ENCODE peak calls at places on chromosome X, in ten cellular contexts. W is aorta; M is SJSA1; C is CD8-positive, alpha-beta memory T cell; P is psoas muscle; Z is OCI-LY7; E is right lobe of liver; L is PC-3; N is heart left ventricle; T is IMR-90. Y is an unnamed sample. For H3K4me1, the result is how much of the 10 kb centered on the place peaks cover.

GRCh38 chrX:85570496-85570895 is 191.0 kb upstream of the POF1B start:
- DNase-seq in W (no peak), M (no peak), C (no peak), P (no peak), Z (no peak), E (no peak), L (no peak), N (no peak), T (no peak), Y (no peak)

GRCh38 chrX:15404712-15405111 is 20.5 kb upstream of the VEGFD start:
- DNase-seq in W (no peak), M (no peak), C (no peak), P (peak), Z (no peak), E (no peak), L (no peak), N (peak), T (peak), Y (no peak)

GRCh38 chrX:72568406-72569092 is 4.1 kb downstream of the HDAC8 start:
- DNase-seq in W (no peak), M (peak), C (no peak), P (no peak), Z (no peak), E (no peak), L (peak), N (no peak), T (peak), Y (no peak)

GRCh38 chrX:45850775-45851433 is 650.2 kb upstream of the DIPK2B start:
- DNase-seq in W (no peak), M (peak), C (peak), P (peak), Z (no peak), E (no peak), L (peak), N (peak), T (peak), Y (no peak)

GRCh38 chrX:155718964-155719586 is 106.3 kb upstream of the TMLHE start:
- DNase-seq in W (no peak), M (no peak), C (no peak), P (no peak), Z (no peak), E (no peak), L (no peak), N (peak), T (no peak), Y (no peak)

GRCh38 chrX:66200050-66200664 is 36.1 kb downstream of the HEPH start:
- DNase-seq in W (no peak), M (no peak), C (no peak), P (no peak), Z (no peak), E (no peak), L (no peak), N (no peak), T (no peak), Y (no peak)

GRCh38 chrX:36422368-36422767 is 502.8 kb downstream of the CFAP47 start:
- DNase-seq in W (no peak), M (no peak), C (no peak), P (no peak), Z (no peak), E (no peak), L (no peak), N (no peak), T (no peak), Y (no peak)

GRCh38 chrX:149510386-149510785 is 5.3 kb upstream of the IDS start:
- DNase-seq in W (no peak), M (no peak), C (no peak), P (no peak), Z (no peak), E (no peak), L (peak), N (no peak), T (no peak), Y (no peak)

GRCh38 chrX:57821703-57822375 is 88.4 kb downstream of the ZXDA start:
- DNase-seq in W (no peak), M (peak), C (peak), P (no peak), Z (peak), E (no peak), L (peak), N (no peak), T (peak), Y (peak)

GRCh38 chrX:2451456-2452316 is 49.1 kb downstream of the DHRSX start:
- DNase-seq in W (no peak), M (peak), C (no peak), P (no peak), Z (no peak), E (no peak), L (no peak), N (no peak), T (peak), Y (no peak)

GRCh38 chrX:46757052-46757451 is 1.9 kb downstream of the SLC9A7 start:
- DNase-seq in W (no peak), M (no peak), C (no peak), P (no peak), Z (no peak), E (no peak), L (peak), N (no peak), T (no peak), Y (no peak)

GRCh38 chrX:9528498-9528897 is 63.6 kb downstream of the TBL1X start:
- DNase-seq in W (no peak), M (no peak), C (no peak), P (no peak), Z (no peak), E (no peak), L (no peak), N (no peak), T (no peak), Y (no peak)
- H3K4me1 ChIP-seq in W (under half), M (under half), C (under half), P (under half), Z (under half), E (under half), L (under half), N (under half), T (under half), Y (under half)

GRCh38 chrX:49111846-49112245 is 11.7 kb downstream of the GPKOW start:
- DNase-seq in W (no peak), M (no peak), C (no peak), P (no peak), Z (no peak), E (no peak), L (no peak), N (no peak), T (no peak), Y (no peak)

GRCh38 chrX:49116076-49116475 is 7.5 kb downstream of the GPKOW start:
- DNase-seq in W (no peak), M (no peak), C (no peak), P (no peak), Z (no peak), E (no peak), L (no peak), N (no peak), T (no peak), Y (no peak)

GRCh38 chrX:49120104-49120503 is 3.4 kb downstream of the GPKOW start:
- DNase-seq in W (no peak), M (no peak), C (no peak), P (no peak), Z (no peak), E (no peak), L (no peak), N (no peak), T (no peak), Y (no peak)

GRCh38 chrX:49122499-49122898 is 1.0 kb downstream of the GPKOW start:
- DNase-seq in W (no peak), M (no peak), C (no peak), P (no peak), Z (no peak), E (no peak), L (no peak), N (no peak), T (no peak), Y (no peak)

GRCh38 chrX:49117597-49117996 is 5.9 kb downstream of the GPKOW start:
- DNase-seq in W (no peak), M (no peak), C (no peak), P (no peak), Z (no peak), E (no peak), L (no peak), N (no peak), T (no peak), Y (no peak)
- H3K4me1 ChIP-seq in W (under half), M (under half), C (under half), P (under half), Z (under half), E (under half), L (under half), N (under half), T (under half), Y (under half)

GRCh38 chrX:17595456-17596035 is 141.7 kb upstream of the SCML1 start:
- DNase-seq in W (no peak), M (peak), C (no peak), P (no peak), Z (no peak), E (no peak), L (peak), N (no peak), T (peak), Y (no peak)
- H3K4me1 ChIP-seq in W (under half), M (under half), C (under half), P (under half), Z (under half), E (under half), L (under half), N (under half), T (under half), Y (under half)

DNA sequence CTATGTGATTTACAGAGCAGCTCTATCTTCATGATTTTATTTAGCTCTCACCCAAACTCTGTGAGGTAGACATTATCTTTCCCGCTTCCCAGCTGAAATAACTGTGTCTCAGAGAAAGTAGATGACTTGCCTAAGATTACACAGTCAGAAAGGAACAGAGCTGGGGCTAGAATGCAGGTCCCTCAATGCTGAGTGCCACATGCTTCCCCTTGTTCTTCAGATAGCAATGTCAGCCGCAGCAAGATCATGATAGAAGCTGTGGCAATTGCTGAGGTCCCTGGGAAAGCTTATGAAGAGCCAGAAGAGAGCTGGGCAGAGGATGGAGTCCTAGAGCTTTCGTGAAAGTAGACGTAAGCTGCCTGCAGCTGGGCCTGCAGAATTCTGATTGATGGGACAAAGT is 11.1 kb upstream of the GABRE start:
- DNase-seq in W (no peak), M (no peak), C (no peak), P (no peak), Z (no peak), E (no peak), L (no peak), N (no peak), T (no peak), Y (no peak)
- H3K4me1 ChIP-seq in W (under half), M (half or more), C (under half), P (under half), Z (under half), E (under half), L (under half), N (under half), T (under half), Y (under half)

GRCh38 chrX:42565739-42566138 is 212.2 kb downstream of the PPP1R2C start:
- DNase-seq in W (no peak), M (no peak), C (no peak), P (no peak), Z (no peak), E (no peak), L (no peak), N (no peak), T (no peak), Y (no peak)
- H3K4me1 ChIP-seq in W (under half), M (under half), C (under half), P (under half), Z (under half), E (under half), L (under half), N (under half), T (under half), Y (under half)

DNA sequence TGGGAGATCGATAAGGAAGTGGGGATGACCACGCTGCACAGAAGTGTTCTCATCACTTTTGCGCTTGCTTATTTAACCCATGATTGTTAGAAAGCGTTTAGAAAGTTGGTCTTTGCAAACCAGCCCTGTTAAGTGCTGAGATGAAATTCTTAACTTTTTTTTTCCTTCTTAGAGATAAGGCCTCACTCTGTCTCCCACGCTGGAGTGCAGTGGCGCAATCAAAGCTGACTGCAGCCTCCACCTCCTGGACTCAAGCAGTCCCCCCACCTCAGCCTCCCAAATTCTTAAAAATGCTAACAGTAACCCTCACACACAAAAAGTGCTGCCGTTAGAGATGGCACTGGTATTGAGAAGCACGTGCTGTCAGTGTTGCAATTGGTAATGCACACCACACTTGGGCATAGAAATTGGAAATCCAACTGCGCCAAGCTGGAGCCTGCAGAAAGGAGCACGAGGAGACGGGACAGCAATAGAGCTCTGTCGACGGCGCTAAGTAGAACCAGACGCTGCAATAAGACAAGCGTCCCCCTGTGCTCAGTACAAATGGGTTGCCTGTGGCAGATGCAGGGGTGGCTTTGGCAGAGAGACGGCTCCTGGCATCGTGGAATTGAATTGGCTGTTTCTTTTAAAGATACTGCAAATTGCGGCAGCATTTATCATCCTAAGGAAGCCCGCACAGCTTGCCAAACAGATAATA is 113.4 kb downstream of the TBL1X start:
- DNase-seq in W (no peak), M (no peak), C (no peak), P (no peak), Z (no peak), E (no peak), L (no peak), N (no peak), T (peak), Y (no peak)
- H3K4me1 ChIP-seq in W (under half), M (under half), C (under half), P (under half), Z (under half), E (under half), L (under half), N (under half), T (under half), Y (under half)

DNA sequence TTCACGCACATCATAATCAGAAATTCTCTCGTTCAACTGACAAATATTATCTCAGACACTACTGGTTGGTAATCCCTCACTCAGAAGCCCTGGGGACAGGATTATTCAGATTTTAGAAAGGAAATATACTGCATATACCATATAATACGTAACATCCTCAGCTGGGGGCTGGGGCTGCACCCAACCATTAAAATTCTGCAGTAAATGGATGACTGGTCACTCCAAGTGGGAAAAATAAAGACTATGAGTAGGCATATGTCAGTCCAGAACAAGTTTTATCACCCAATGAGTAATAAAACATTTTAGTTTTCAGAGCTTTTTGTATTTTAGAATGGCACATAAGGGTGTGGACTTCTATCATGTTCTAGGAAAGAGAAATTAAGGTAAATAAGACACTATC is 121.7 kb upstream of the MAP3K15 start:
- DNase-seq in W (no peak), M (no peak), C (no peak), P (no peak), Z (no peak), E (no peak), L (peak), N (no peak), T (no peak), Y (no peak)
- H3K4me1 ChIP-seq in W (under half), M (under half), C (under half), P (under half), Z (under half), E (under half), L (under half), N (under half), T (under half), Y (under half)

GRCh38 chrX:48714573-48714972 is 18.0 kb downstream of the SUV39H1 start:
- DNase-seq in W (no peak), M (no peak), C (no peak), P (no peak), Z (no peak), E (no peak), L (peak), N (no peak), T (peak), Y (no peak)
- H3K4me1 ChIP-seq in W (under half), M (under half), C (half or more), P (under half), Z (under half), E (under half), L (under half), N (under half), T (under half), Y (under half)

Y was measured in SJCRH30.